ENCODE peak calls at places on chromosome 6, in six cellular contexts. O, U, Q, N, R and W are unnamed samples. For H3K4me1, the result is how much of the 10 kb centered on the place peaks cover.

GRCh38 chr6:146896960-146897701 is 298.4 kb downstream of the ADGB start:
- DNase-seq in Q (no peak), O (no peak), R (no peak), N (no peak), U (no peak), W (no peak)

GRCh38 chr6:53699462-53699861 is 33.9 kb upstream of the KLHL31 start:
- DNase-seq in N (no peak), O (no peak), Q (no peak), U (no peak), R (no peak), W (no peak)

GRCh38 chr6:136566851-136567250 is 16.6 kb upstream of the MAP7 start:
- DNase-seq in N (no peak), R (no peak), Q (no peak), O (no peak), U (no peak), W (no peak)

GRCh38 chr6:13066050-13066449 is 262.3 kb downstream of the TBC1D7 start:
- DNase-seq in N (no peak), O (no peak), Q (no peak), U (no peak), R (no peak), W (no peak)

GRCh38 chr6:11852061-11852619 is 73.5 kb upstream of the ADTRP start:
- DNase-seq in N (no peak), Q (no peak), R (no peak), U (no peak), O (no peak), W (no peak)

GRCh38 chr6:149887343-149887742 is 10.6 kb downstream of the RAET1E start:
- DNase-seq in O (no peak), Q (no peak), R (peak), U (no peak), N (no peak), W (no peak)

GRCh38 chr6:136525586-136526195 is 24.5 kb downstream of the MAP7 start:
- DNase-seq in Q (no peak), O (no peak), U (no peak), N (no peak), R (no peak), W (no peak)

GRCh38 chr6:147203311-147204059 is 732 bp upstream of the STXBP5 start:
- DNase-seq in U (peak), R (peak), Q (peak), N (peak), O (peak), W (no peak)

GRCh38 chr6:15447546-15448232 is 201.8 kb downstream of the JARID2 start:
- DNase-seq in U (no peak), Q (no peak), R (no peak), O (no peak), N (no peak), W (no peak)

GRCh38 chr6:121055572-121056163 is 278.6 kb downstream of the TBC1D32 start:
- DNase-seq in R (peak), Q (peak), U (no peak), N (no peak), O (no peak), W (no peak)

GRCh38 chr6:142297605-142297995 is 4.2 kb upstream of the ADGRG6 start:
- DNase-seq in N (no peak), U (no peak), R (no peak), Q (no peak), O (no peak), W (no peak)

GRCh38 chr6:11392778-11393507 is 144.6 kb upstream of the TMEM170B start:
- DNase-seq in Q (no peak), O (peak), U (peak), N (no peak), R (no peak), W (no peak)

GRCh38 chr6:39377530-39377929 is 55.0 kb upstream of the KCNK16 start:
- DNase-seq in Q (peak), R (peak), O (peak), U (peak), N (peak), W (no peak)

GRCh38 chr6:169959129-169960002 is 207.9 kb downstream of the ERMARD start:
- DNase-seq in N (no peak), R (no peak), Q (no peak), U (no peak), O (peak), W (no peak)

GRCh38 chr6:73985891-73986290 is 289.9 kb downstream of the CD109 start:
- DNase-seq in R (peak), N (no peak), O (no peak), U (no peak), Q (no peak), W (no peak)

GRCh38 chr6:107185570-107185969 is 70.3 kb upstream of the BEND3 start:
- DNase-seq in N (no peak), O (no peak), R (peak), U (no peak), Q (no peak), W (no peak)

GRCh38 chr6:162245831-162246230 is 481.7 kb downstream of the PRKN start:
- DNase-seq in Q (no peak), R (no peak), N (no peak), O (no peak), U (no peak), W (no peak)

GRCh38 chr6:48658910-48659309 is 547.9 kb upstream of the PTCHD4 start:
- DNase-seq in Q (no peak), R (no peak), O (no peak), N (no peak), U (no peak), W (no peak)

GRCh38 chr6:22399693-22400092 is 102.9 kb upstream of the PRL start:
- DNase-seq in R (peak), U (no peak), N (no peak), O (no peak), Q (no peak), W (no peak)

GRCh38 chr6:104682722-104683643 is 176.7 kb downstream of the HACE1 start:
- DNase-seq in N (no peak), Q (peak), O (peak), R (peak), U (peak), W (no peak)

GRCh38 chr6:105851181-105851580 is 235.0 kb upstream of the PRDM1 start:
- DNase-seq in O (no peak), N (peak), Q (no peak), U (no peak), R (peak), W (no peak)

GRCh38 chr6:17212541-17213371 is 68.4 kb upstream of the RBM24 start:
- DNase-seq in O (no peak), N (peak), U (no peak), R (peak), Q (no peak), W (no peak)

GRCh38 chr6:29014729-29015608 is 9.9 kb upstream of the ZNF311 start:
- DNase-seq in U (no peak), R (peak), O (no peak), N (no peak), Q (no peak), W (no peak)

GRCh38 chr6:35342258-35343091 is at the start of gene PPARD:
- DNase-seq in N (peak), U (peak), Q (peak), R (peak), O (peak), W (peak)

GRCh38 chr6:52293067-52293466 is 8.5 kb upstream of the MCM3 start:
- DNase-seq in R (no peak), N (no peak), O (no peak), U (no peak), Q (no peak), W (no peak)

GRCh38 chr6:143176090-143177021 is 115.7 kb downstream of the AIG1 start:
- DNase-seq in O (no peak), U (no peak), Q (peak), R (peak), N (no peak), W (no peak)

GRCh38 chr6:150495126-150495525 is 104.6 kb upstream of the PLEKHG1 start:
- DNase-seq in O (no peak), N (no peak), R (no peak), U (no peak), Q (no peak), W (no peak)

GRCh38 chr6:122790740-122791679 is 2.0 kb downstream of the SMPDL3A start:
- DNase-seq in U (peak), N (no peak), Q (no peak), O (peak), R (peak), W (no peak)

GRCh38 chr6:105748737-105749161 is 337.4 kb upstream of the PRDM1 start:
- DNase-seq in R (peak), U (no peak), Q (no peak), N (no peak), O (no peak), W (no peak)

GRCh38 chr6:157982580-157983438 is 1.1 kb downstream of the SYNJ2 start:
- DNase-seq in O (peak), R (peak), N (no peak), Q (no peak), U (no peak), W (no peak)

GRCh38 chr6:150684715-150685459 is 85.2 kb downstream of the PLEKHG1 start:
- DNase-seq in R (no peak), Q (no peak), U (no peak), O (peak), N (no peak), W (no peak)

GRCh38 chr6:125357515-125358256 is 55.9 kb upstream of the HDDC2 start:
- DNase-seq in Q (peak), R (peak), O (no peak), N (no peak), U (no peak), W (no peak)

GRCh38 chr6:107032051-107032450 is 4.1 kb downstream of the MTRES1 start:
- DNase-seq in Q (no peak), R (no peak), N (no peak), U (no peak), O (no peak), W (no peak)

GRCh38 chr6:112879920-112880413 is 532.8 kb downstream of the RFPL4B start:
- DNase-seq in O (peak), N (no peak), R (no peak), Q (no peak), U (no peak), W (no peak)

GRCh38 chr6:8059129-8059528 is 5.1 kb downstream of the BLOC1S5 start:
- DNase-seq in R (peak), O (no peak), U (no peak), Q (no peak), N (no peak), W (no peak)

GRCh38 chr6:90989763-90990162 is 402.9 kb upstream of the MAP3K7 start:
- DNase-seq in U (no peak), Q (no peak), N (no peak), R (no peak), O (no peak), W (no peak)

GRCh38 chr6:37518116-37518515 is 18.4 kb upstream of the CCDC167 start:
- DNase-seq in Q (no peak), U (no peak), N (no peak), O (no peak), R (no peak), W (no peak)
- H3K4me1 ChIP-seq in Q (half or more), U (under half), N (under half), O (under half), R (under half), W (under half)

GRCh38 chr6:80969439-80969838 is 783.0 kb downstream of the TENT5A start:
- DNase-seq in Q (no peak), R (no peak), U (no peak), N (no peak), O (no peak), W (no peak)

GRCh38 chr6:80962382-80962781 is 790.1 kb downstream of the TENT5A start:
- DNase-seq in O (no peak), U (no peak), Q (no peak), R (no peak), N (no peak), W (no peak)

GRCh38 chr6:80967618-80968017 is 784.9 kb downstream of the TENT5A start:
- DNase-seq in O (no peak), R (no peak), U (no peak), Q (peak), N (no peak), W (no peak)
- H3K27ac ChIP-seq in O (no peak), R (no peak), U (no peak), Q (peak), N (no peak), W (no peak)

GRCh38 chr6:33432546-33432945 is 12.7 kb downstream of the SYNGAP1 start:
- DNase-seq in U (no peak), N (no peak), O (no peak), Q (no peak), R (no peak), W (no peak)
- H3K4me3 ChIP-seq in U (no peak), N (no peak), O (no peak), Q (no peak), R (no peak), W (no peak)

GRCh38 chr6:56691201-56691595 is 48.5 kb upstream of the DST start:
- DNase-seq in R (no peak), N (no peak), O (peak), Q (no peak), U (no peak), W (no peak)
- H3K4me1 ChIP-seq in R (under half), N (under half), O (under half), Q (under half), U (under half), W (under half)

GRCh38 chr6:163264662-163265035 is 149.9 kb upstream of the QKI start:
- DNase-seq in N (no peak), R (no peak), U (no peak), Q (no peak), O (no peak), W (no peak)
- H3K27ac ChIP-seq in N (no peak), R (no peak), U (peak), Q (no peak), O (no peak), W (no peak)

DNA sequence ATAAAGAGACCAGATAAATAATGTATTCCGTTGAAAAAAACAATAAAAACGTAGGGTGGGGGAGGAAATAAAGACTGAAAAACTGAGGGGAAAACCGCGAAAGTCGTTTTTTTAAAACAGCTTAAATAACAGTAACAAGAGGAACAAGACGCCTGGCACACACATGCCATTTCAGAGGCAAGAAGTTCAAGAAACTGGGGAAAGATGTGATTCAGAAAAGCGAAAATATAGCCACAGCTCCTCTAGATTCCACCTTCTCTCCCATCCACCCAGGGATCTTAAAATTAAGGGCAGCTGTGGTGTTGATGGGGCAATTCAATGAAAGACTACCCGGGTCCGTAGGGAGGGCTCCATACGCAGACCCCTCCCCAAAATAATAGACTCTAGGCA is 1.3 kb downstream of the EPB41L2 start:
- DNase-seq in O (no peak), N (no peak), U (no peak), R (no peak), Q (no peak), W (no peak)
- H3K4me3 ChIP-seq in O (peak), N (peak), U (peak), R (peak), Q (peak), W (peak)